ENCODE peak calls at places on chromosomes 3 and 15, in ten cellular contexts. K is ovary; S is BJ; V is lower leg skin; O is H1; T is A549; E is adrenal gland; R is HL-60; B is effector memory CD4-positive, alpha-beta T cell; G is astrocyte. C is an unnamed sample.

GRCh38 chr15:45612790-45613415 is 21.9 kb upstream of the SQOR start:
- DNase-seq in K (no peak), S (no peak), V (no peak), O (no peak), T (no peak), E (no peak), R (no peak), B (no peak), G (no peak), C (no peak)

GRCh38 chr3:197789309-197789708 is 1.7 kb upstream of the LRCH3 start:
- DNase-seq in K (no peak), S (no peak), V (no peak), O (no peak), T (no peak), E (no peak), R (no peak), B (no peak), G (no peak), C (no peak)

GRCh38 chr3:107994181-107994580 is 96.7 kb downstream of the CD47 start:
- DNase-seq in K (no peak), S (no peak), V (no peak), O (no peak), T (no peak), E (no peak), R (no peak), B (no peak), G (no peak), C (no peak)

GRCh38 chr3:182484184-182484583 is 309.1 kb upstream of the ATP11B start:
- DNase-seq in K (no peak), S (no peak), V (no peak), O (no peak), T (no peak), E (no peak), R (no peak), B (no peak), G (no peak), C (no peak)

GRCh38 chr3:36677331-36678007 is 86.9 kb downstream of the DCLK3 start:
- DNase-seq in K (no peak), S (peak), V (no peak), O (no peak), T (peak), E (no peak), R (no peak), B (no peak), G (peak), C (no peak)

GRCh38 chr3:190120161-190121060 is at the start of gene P3H2:
- DNase-seq in K (peak), S (no peak), V (peak), O (peak), T (peak), E (peak), R (peak), B (no peak), G (peak), C (peak)

GRCh38 chr3:157081681-157082210 is 78.2 kb downstream of the CCNL1 start:
- DNase-seq in K (peak), S (peak), V (peak), O (peak), T (peak), E (peak), R (peak), B (peak), G (peak), C (peak)

GRCh38 chr3:67357610-67358458 is 296.6 kb downstream of the SUCLG2 start:
- DNase-seq in K (no peak), S (no peak), V (no peak), O (peak), T (peak), E (no peak), R (no peak), B (no peak), G (peak), C (no peak)

GRCh38 chr3:100067589-100067988 is 46.7 kb downstream of the FILIP1L start:
- DNase-seq in K (no peak), S (no peak), V (no peak), O (no peak), T (no peak), E (no peak), R (no peak), B (no peak), G (no peak), C (no peak)

GRCh38 chr3:141375381-141376301 is 7.3 kb downstream of the ZBTB38 start:
- DNase-seq in K (no peak), S (no peak), V (no peak), O (no peak), T (no peak), E (no peak), R (no peak), B (no peak), G (no peak), C (no peak)

GRCh38 chr3:195543642-195544536 is 764 bp upstream of the PPP1R2 start:
- DNase-seq in K (peak), S (no peak), V (no peak), O (peak), T (peak), E (peak), R (no peak), B (no peak), G (no peak), C (no peak)

GRCh38 chr3:16410659-16411058 is 102.8 kb downstream of the RFTN1 start:
- DNase-seq in K (no peak), S (no peak), V (peak), O (no peak), T (no peak), E (no peak), R (no peak), B (no peak), G (no peak), C (no peak)

GRCh38 chr15:100726426-100727190 is 124.2 kb downstream of the ASB7 start:
- DNase-seq in K (no peak), S (no peak), V (peak), O (peak), T (no peak), E (no peak), R (no peak), B (no peak), G (peak), C (peak)

GRCh38 chr3:52313774-52314188 is 2.3 kb upstream of the DNAH1 start:
- DNase-seq in K (no peak), S (no peak), V (no peak), O (no peak), T (no peak), E (peak), R (no peak), B (no peak), G (peak), C (no peak)

GRCh38 chr15:25410649-25411048 is 28.2 kb downstream of the UBE3A start:
- DNase-seq in K (no peak), S (no peak), V (no peak), O (no peak), T (no peak), E (no peak), R (peak), B (no peak), G (no peak), C (no peak)

GRCh38 chr15:45376967-45377629 is 1.2 kb downstream of the GATM start:
- DNase-seq in K (no peak), S (no peak), V (no peak), O (no peak), T (no peak), E (no peak), R (no peak), B (no peak), G (no peak), C (no peak)

GRCh38 chr15:84979651-84980050 is 2.0 kb upstream of the PDE8A start:
- DNase-seq in K (peak), S (no peak), V (no peak), O (peak), T (no peak), E (peak), R (no peak), B (no peak), G (no peak), C (no peak)

GRCh38 chr3:23836536-23837230 is 30.9 kb downstream of the UBE2E1 start:
- DNase-seq in K (no peak), S (no peak), V (no peak), O (no peak), T (no peak), E (no peak), R (peak), B (no peak), G (no peak), C (no peak)

GRCh38 chr15:81008312-81008711 is 7.6 kb downstream of the TLNRD1 start:
- DNase-seq in K (no peak), S (no peak), V (no peak), O (no peak), T (no peak), E (no peak), R (no peak), B (no peak), G (no peak), C (no peak)

GRCh38 chr3:99134996-99135395 is 233.5 kb upstream of the DCBLD2 start:
- DNase-seq in K (no peak), S (no peak), V (no peak), O (no peak), T (no peak), E (no peak), R (no peak), B (no peak), G (no peak), C (no peak)

GRCh38 chr15:42732095-42732827 is 4.7 kb downstream of the CDAN1 start:
- DNase-seq in K (no peak), S (no peak), V (no peak), O (no peak), T (no peak), E (no peak), R (no peak), B (no peak), G (no peak), C (no peak)

GRCh38 chr15:74121040-74121439 is 9.3 kb upstream of the ISLR2 start:
- DNase-seq in K (no peak), S (no peak), V (peak), O (no peak), T (no peak), E (no peak), R (no peak), B (no peak), G (no peak), C (no peak)

GRCh38 chr15:68543546-68544008 is 35.2 kb upstream of the CORO2B start:
- DNase-seq in K (peak), S (no peak), V (peak), O (no peak), T (peak), E (peak), R (no peak), B (no peak), G (no peak), C (no peak)

GRCh38 chr15:65550681-65551098 is 20.4 kb downstream of the HACD3 start:
- DNase-seq in K (no peak), S (no peak), V (no peak), O (no peak), T (no peak), E (no peak), R (no peak), B (no peak), G (peak), C (no peak)

GRCh38 chr3:131602011-131602779 is 99.4 kb upstream of the MRPL3 start:
- DNase-seq in K (no peak), S (no peak), V (no peak), O (no peak), T (no peak), E (no peak), R (no peak), B (no peak), G (no peak), C (no peak)

GRCh38 chr3:30934208-30934550 is 39.7 kb upstream of the GADL1 start:
- DNase-seq in K (peak), S (peak), V (no peak), O (no peak), T (peak), E (peak), R (peak), B (no peak), G (peak), C (no peak)

GRCh38 chr3:182969277-182969676 is 11.1 kb downstream of the DCUN1D1 start:
- DNase-seq in K (no peak), S (peak), V (no peak), O (no peak), T (peak), E (no peak), R (no peak), B (no peak), G (peak), C (no peak)

GRCh38 chr15:79283252-79284048 is 928 bp downstream of the ANKRD34C start:
- DNase-seq in K (peak), S (no peak), V (no peak), O (peak), T (peak), E (peak), R (peak), B (no peak), G (peak), C (no peak)

GRCh38 chr15:91555307-91555706 is 298.2 kb upstream of the SLCO3A1 start:
- DNase-seq in K (no peak), S (no peak), V (no peak), O (no peak), T (no peak), E (no peak), R (no peak), B (no peak), G (no peak), C (no peak)

GRCh38 chr15:69914960-69915359 is 182.8 kb downstream of the TLE3 start:
- DNase-seq in K (no peak), S (no peak), V (peak), O (no peak), T (no peak), E (no peak), R (peak), B (no peak), G (no peak), C (no peak)

GRCh38 chr15:39360417-39360816 is 220.5 kb upstream of the THBS1 start:
- DNase-seq in K (no peak), S (no peak), V (no peak), O (no peak), T (no peak), E (no peak), R (no peak), B (no peak), G (no peak), C (no peak)

GRCh38 chr3:151856106-151856505 is 17.3 kb upstream of the SUCNR1 start:
- DNase-seq in K (no peak), S (no peak), V (no peak), O (no peak), T (no peak), E (no peak), R (no peak), B (no peak), G (no peak), C (no peak)

GRCh38 chr3:171792549-171792948 is 17.7 kb downstream of the PLD1 start:
- DNase-seq in K (no peak), S (no peak), V (no peak), O (no peak), T (no peak), E (peak), R (no peak), B (no peak), G (no peak), C (no peak)

GRCh38 chr3:152100491-152101086 is 168.1 kb upstream of the MBNL1 start:
- DNase-seq in K (no peak), S (no peak), V (no peak), O (no peak), T (no peak), E (no peak), R (peak), B (no peak), G (no peak), C (no peak)

GRCh38 chr3:49028298-49028672 is 913 bp downstream of the IMPDH2 start:
- DNase-seq in K (peak), S (no peak), V (no peak), O (no peak), T (no peak), E (no peak), R (no peak), B (no peak), G (no peak), C (no peak)

GRCh38 chr15:48905870-48906269 is 27.9 kb downstream of the EID1 start:
- DNase-seq in K (no peak), S (no peak), V (no peak), O (no peak), T (no peak), E (no peak), R (no peak), B (no peak), G (no peak), C (no peak)

GRCh38 chr15:69757186-69757585 is 304.6 kb downstream of the RPLP1 start:
- DNase-seq in K (no peak), S (no peak), V (no peak), O (no peak), T (no peak), E (no peak), R (no peak), B (no peak), G (peak), C (no peak)

GRCh38 chr3:5194801-5195509 is 7.4 kb downstream of the EDEM1 start:
- DNase-seq in K (no peak), S (peak), V (no peak), O (no peak), T (peak), E (peak), R (peak), B (peak), G (peak), C (no peak)

GRCh38 chr3:52851348-52851747 is 16.5 kb upstream of the MUSTN1 start:
- DNase-seq in K (no peak), S (no peak), V (no peak), O (peak), T (peak), E (peak), R (peak), B (no peak), G (no peak), C (no peak)

GRCh38 chr3:9600597-9600996 is 47.0 kb upstream of the LHFPL4 start:
- DNase-seq in K (peak), S (no peak), V (peak), O (peak), T (no peak), E (peak), R (no peak), B (no peak), G (no peak), C (no peak)
- H3K4me3 ChIP-seq in K (peak), S (no peak), V (no peak), O (no peak), T (peak), E (no peak), R (no peak), B (no peak), G (no peak), C (no peak)

GRCh38 chr15:83192742-83193141 is 14.9 kb downstream of the HDGFL3 start:
- DNase-seq in K (no peak), S (no peak), V (no peak), O (no peak), T (no peak), E (no peak), R (no peak), B (no peak), G (no peak), C (no peak)
- H3K4me3 ChIP-seq in K (no peak), S (no peak), V (no peak), O (no peak), T (no peak), E (no peak), R (no peak), B (no peak), G (no peak), C (no peak)

GRCh38 chr3:56389213-56389830 is 78.9 kb downstream of the ERC2 start:
- DNase-seq in K (no peak), S (no peak), V (no peak), O (no peak), T (no peak), E (no peak), R (no peak), B (no peak), G (no peak), C (no peak)
- H3K4me3 ChIP-seq in K (no peak), S (no peak), V (no peak), O (no peak), T (no peak), E (no peak), R (no peak), B (no peak), G (no peak), C (no peak)

GRCh38 chr15:76342046-76342381 is 5.4 kb downstream of the ISL2 start:
- DNase-seq in K (no peak), S (no peak), V (peak), O (peak), T (no peak), E (no peak), R (no peak), B (no peak), G (no peak), C (no peak)

GRCh38 chr15:76342382-76343201 is 6.0 kb downstream of the ISL2 start:
- DNase-seq in K (no peak), S (no peak), V (no peak), O (peak), T (no peak), E (no peak), R (no peak), B (no peak), G (no peak), C (no peak)

GRCh38 chr15:76345269-76345879 is 8.8 kb downstream of the ISL2 start:
- DNase-seq in K (no peak), S (no peak), V (no peak), O (no peak), T (no peak), E (no peak), R (no peak), B (no peak), G (no peak), C (no peak)

GRCh38 chr15:76341366-76342045 is 4.9 kb downstream of the ISL2 start:
- DNase-seq in K (no peak), S (no peak), V (no peak), O (peak), T (no peak), E (no peak), R (no peak), B (no peak), G (no peak), C (no peak)

GRCh38 chr15:76343313-76343996 is 6.9 kb downstream of the ISL2 start:
- DNase-seq in K (no peak), S (no peak), V (no peak), O (no peak), T (no peak), E (no peak), R (no peak), B (no peak), G (no peak), C (no peak)
- H3K4me3 ChIP-seq in K (no peak), S (peak), V (no peak), O (no peak), T (no peak), E (no peak), R (no peak), B (no peak), G (no peak), C (no peak)

GRCh38 chr3:48013288-48013980 is 2.8 kb downstream of the MAP4 start:
- DNase-seq in K (no peak), S (peak), V (no peak), O (no peak), T (no peak), E (peak), R (no peak), B (no peak), G (peak), C (no peak)
- H3K4me3 ChIP-seq in K (no peak), S (no peak), V (no peak), O (no peak), T (no peak), E (no peak), R (no peak), B (no peak), G (no peak), C (no peak)

GRCh38 chr3:84984429-84984828 is 25.6 kb downstream of the CADM2 start:
- DNase-seq in K (no peak), S (no peak), V (no peak), O (no peak), T (no peak), E (no peak), R (no peak), B (no peak), G (no peak), C (no peak)
- H3K4me3 ChIP-seq in K (no peak), S (no peak), V (no peak), O (no peak), T (no peak), E (no peak), R (no peak), B (no peak), G (no peak), C (no peak)

C was measured in breast epithelium.